ENCODE peak calls at places on chromosome 22, in nine cellular contexts. B is NT2/D1; P is prostate gland; I is upper lobe of left lung; O is pancreas; N is effector memory CD4-positive, alpha-beta T cell; G is MM.1S; U is hepatocyte; J is CD8-positive, alpha-beta T cell. Q is an unnamed sample.

GRCh38 chr22:20439556-20439927 is 1.9 kb upstream of the SCARF2 start:
- DNase-seq in I (no peak), B (no peak), O (no peak), P (no peak), J (no peak), U (no peak), G (no peak), N (no peak), Q (peak; percentile 6)

GRCh38 chr22:29456211-29456671 is 17.9 kb downstream of the RFPL1 start:
- DNase-seq in O (no peak), U (no peak), J (no peak), G (no peak), B (no peak), N (no peak), P (no peak), I (no peak), Q (no peak)

GRCh38 chr22:39149915-39150847 is 2.3 kb downstream of the CBX7 start:
- DNase-seq in P (no peak), U (peak; percentile 5), G (peak; percentile 34), O (no peak), J (no peak), B (no peak), N (no peak), I (no peak), Q (no peak)

GRCh38 chr22:20530368-20531153 is 23.2 kb downstream of the MED15 start:
- DNase-seq in U (peak; percentile 65), I (peak; percentile 66), N (no peak), P (no peak), B (no peak), J (no peak), G (no peak), O (no peak), Q (no peak)

GRCh38 chr22:48071828-48072227 is 1309.4 kb downstream of the TBC1D22A start:
- DNase-seq in B (no peak), G (no peak), N (no peak), O (no peak), U (no peak), I (no peak), J (no peak), P (no peak), Q (no peak)

GRCh38 chr22:40196628-40197027 is 18.9 kb downstream of the TNRC6B start:
- DNase-seq in O (no peak), G (no peak), U (peak; percentile 47), N (no peak), B (no peak), J (no peak), I (no peak), P (no peak), Q (no peak)

GRCh38 chr22:30423296-30423958 is 2.1 kb upstream of the MTFP1 start:
- DNase-seq in B (no peak), N (peak; percentile 24), G (peak; percentile 21), I (no peak), O (peak; percentile 69), J (no peak), U (peak; percentile 69), P (peak; percentile 33), Q (no peak)

GRCh38 chr22:27377901-27378300 is 423.7 kb downstream of the MN1 start:
- DNase-seq in J (no peak), U (no peak), B (no peak), O (peak; percentile 92), G (no peak), N (no peak), I (peak; percentile 73), P (no peak), Q (no peak)

GRCh38 chr22:41813726-41814410 is 13.4 kb downstream of the CCDC134 start:
- DNase-seq in B (no peak), U (no peak), O (no peak), I (no peak), G (no peak), P (no peak), N (no peak), J (no peak), Q (no peak)

GRCh38 chr22:26314656-26315055 is 114.4 kb upstream of the ASPHD2 start:
- DNase-seq in B (no peak), I (no peak), U (no peak), J (no peak), P (no peak), G (no peak), N (no peak), O (no peak), Q (no peak)

GRCh38 chr22:47160781-47161520 is 398.5 kb downstream of the TBC1D22A start:
- DNase-seq in P (no peak), O (no peak), J (no peak), U (no peak), G (no peak), I (no peak), N (no peak), B (no peak), Q (no peak)

GRCh38 chr22:28949788-28950187 is 66.4 kb downstream of the ZNRF3 start:
- DNase-seq in N (no peak), G (no peak), U (no peak), O (no peak), I (no peak), J (no peak), B (no peak), P (no peak), Q (no peak)

GRCh38 chr22:29691636-29692326 is 28.0 kb upstream of the CABP7 start:
- DNase-seq in G (no peak), U (no peak), N (no peak), B (no peak), J (no peak), I (no peak), P (no peak), O (no peak), Q (no peak)

GRCh38 chr22:25350551-25350971 is 131.1 kb downstream of the CRYBB2 start:
- DNase-seq in I (peak; percentile 6), B (no peak), N (no peak), G (no peak), U (no peak), J (no peak), P (no peak), O (no peak), Q (no peak)

GRCh38 chr22:45154383-45154782 is 9.3 kb upstream of the NUP50 start:
- DNase-seq in U (peak; percentile 56), P (no peak), O (no peak), I (no peak), J (no peak), B (no peak), G (no peak), N (no peak), Q (no peak)

GRCh38 chr22:21951931-21952465 is 650 bp downstream of the PPM1F start:
- DNase-seq in N (no peak), B (no peak), J (no peak), I (peak; percentile 62), P (peak; percentile 46), G (peak; percentile 15), U (peak; percentile 68), O (peak; percentile 64), Q (peak; percentile 51)

GRCh38 chr22:23522642-23523251 is 57.3 kb downstream of the IGLL1 start:
- DNase-seq in B (no peak), G (no peak), I (no peak), O (no peak), N (no peak), U (peak; percentile 61), J (no peak), P (no peak), Q (peak; percentile 38)

DNA sequence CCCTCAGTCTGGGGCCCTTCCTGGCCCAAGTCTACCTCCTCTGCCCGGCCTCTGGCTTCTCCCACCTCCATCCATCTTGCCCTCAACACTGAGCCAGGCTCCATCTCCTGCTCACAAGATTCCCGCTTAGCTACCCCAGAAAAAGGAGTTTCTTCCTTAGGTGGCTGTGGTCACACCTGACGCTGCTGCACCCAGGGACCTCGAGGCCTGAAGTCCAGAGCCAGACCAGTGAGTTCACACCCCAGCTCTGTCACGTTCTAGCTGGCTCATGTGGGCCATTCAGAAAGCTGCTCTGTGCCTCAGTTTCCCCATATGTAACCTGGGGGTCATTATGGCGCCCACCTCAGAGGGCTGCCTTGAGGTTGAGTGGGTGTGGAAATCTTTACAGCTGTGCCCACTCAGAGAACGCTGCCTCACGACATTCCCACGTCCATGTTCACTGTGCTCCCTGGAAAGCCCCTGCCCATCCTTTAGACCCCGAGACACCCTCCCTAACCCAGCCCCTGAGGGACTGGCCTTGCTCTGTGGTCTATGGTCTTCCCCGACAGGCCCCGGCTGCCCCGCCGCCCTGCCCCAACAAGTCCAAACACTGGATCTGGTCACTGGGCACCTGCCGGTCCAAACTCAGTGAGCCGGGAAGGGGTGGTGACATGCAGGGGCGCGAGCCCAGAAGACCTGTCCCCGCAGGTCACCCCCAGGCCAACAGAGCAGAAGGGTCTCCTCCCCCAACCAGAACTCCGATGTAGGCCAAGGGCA is 9.8 kb downstream of the PLXNB2 start:
- DNase-seq in P (no peak), G (no peak), I (no peak), O (no peak), N (no peak), B (no peak), U (no peak), J (no peak), Q (no peak)
- H3K4me1 ChIP-seq in P (peaks cover 70% of the 10 kb centered on the region), G (no peaks in the 10 kb centered on the region), I (peaks cover 89% of the 10 kb centered on the region), O (peaks cover 17% of the 10 kb centered on the region), N (no peaks in the 10 kb centered on the region), B (peaks cover 22% of the 10 kb centered on the region), U (peaks cover 92% of the 10 kb centered on the region), J (peaks cover 12% of the 10 kb centered on the region), Q (peaks cover 92% of the 10 kb centered on the region)

GRCh38 chr22:37186997-37187522 is 987 bp downstream of the C1QTNF6 start:
- DNase-seq in B (no peak), O (no peak), I (no peak), U (no peak), G (no peak), N (no peak), P (no peak), J (no peak), Q (peak; percentile 39)
- H3K4me3 ChIP-seq in B (no peak overlapping the region), O (no peak overlapping the region), I (no peak overlapping the region), U (no peak overlapping the region), G (no peak overlapping the region), N (peak overlapping the region; percentile 0), P (no peak overlapping the region), J (no peak overlapping the region), Q (peak overlapping the region; percentile 43)

DNA sequence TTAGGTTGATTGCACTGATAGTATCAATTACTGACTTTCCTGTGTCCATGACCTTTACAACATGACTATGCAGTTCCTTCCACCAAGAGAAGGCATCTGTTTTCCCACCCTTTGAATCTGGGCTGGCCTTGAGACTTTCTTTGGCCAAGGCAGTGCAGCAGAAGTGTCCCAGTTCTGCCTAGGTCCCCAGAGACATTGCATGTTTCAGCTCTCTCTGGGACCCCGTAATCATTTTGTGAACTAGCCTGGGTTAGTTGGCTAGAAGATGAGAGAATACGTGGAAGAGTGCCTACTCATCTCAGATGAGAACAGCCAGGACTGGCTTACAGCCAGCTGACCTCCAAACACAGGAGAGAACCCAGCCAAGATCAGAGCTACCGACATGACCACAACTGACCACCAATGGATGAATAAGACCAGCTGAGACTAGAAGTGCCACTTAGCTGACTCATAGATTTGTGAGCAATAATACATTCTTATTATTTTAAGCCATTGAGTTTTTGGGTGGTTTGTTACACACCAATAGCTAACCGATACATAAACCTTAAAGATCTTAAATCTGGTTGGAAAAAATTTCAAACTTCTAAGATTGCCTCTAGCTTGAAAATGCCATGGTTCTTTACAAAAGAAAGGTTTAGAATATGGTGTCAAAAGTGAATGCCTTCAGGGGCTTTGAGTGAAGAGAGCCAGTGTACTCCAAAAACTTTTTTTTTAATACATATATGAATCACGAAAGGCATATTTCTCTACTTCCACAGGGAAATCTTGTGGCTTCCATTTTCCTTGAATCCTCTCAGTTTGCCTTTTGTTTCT is 145.2 kb downstream of the FBXO7 start:
- DNase-seq in P (no peak), O (no peak), N (no peak), B (no peak), G (no peak), J (no peak), U (no peak), I (no peak), Q (peak; percentile 86)
- H3K4me1 ChIP-seq in P (no peaks in the 10 kb centered on the region), O (no peaks in the 10 kb centered on the region), N (no peaks in the 10 kb centered on the region), B (peaks cover 2% of the 10 kb centered on the region), G (no peaks in the 10 kb centered on the region), J (no peaks in the 10 kb centered on the region), U (peaks cover 62% of the 10 kb centered on the region), I (peaks cover 69% of the 10 kb centered on the region), Q (peaks cover 52% of the 10 kb centered on the region)

GRCh38 chr22:44005524-44005923 is 18.6 kb upstream of the PARVB start:
- DNase-seq in U (no peak), B (no peak), G (no peak), O (no peak), P (no peak), N (no peak), I (no peak), J (no peak), Q (no peak)
- H3K4me3 ChIP-seq in U (no peak overlapping the region), B (no peak overlapping the region), G (no peak overlapping the region), O (no peak overlapping the region), P (no peak overlapping the region), N (no peak overlapping the region), I (no peak overlapping the region), J (no peak overlapping the region), Q (no peak overlapping the region)